ENCODE peak calls at places on chromosomes 3 and 15, in nine cellular contexts. U is uterus, B is stomach, H is tibial nerve, G is ovary, L is small intestine, Y is brain microvascular endothelial cell, K is GM23248, R is A549. J is an unnamed sample.

GRCh38 chr3:139016430-139017048 is 4.2 kb downstream of the PRR23B start:
- DNase-seq in L (peak; percentile 8), R (no peak), Y (no peak), G (no peak), H (no peak), K (peak; percentile 2), B (no peak), U (no peak), J (no peak)

GRCh38 chr3:24185738-24186384 is 240.8 kb downstream of the NR1D2 start:
- DNase-seq in Y (peak; percentile 43), U (peak; percentile 32), K (peak; percentile 81), G (peak; percentile 39), B (peak; percentile 37), H (no peak), R (peak; percentile 74), L (peak; percentile 39), J (no peak)

GRCh38 chr15:69758810-69759410 is 306.3 kb downstream of the RPLP1 start:
- DNase-seq in L (peak; percentile 70), H (no peak), B (peak; percentile 64), Y (peak; percentile 84), G (no peak), U (no peak), R (no peak), K (peak; percentile 22), J (peak; percentile 51)

GRCh38 chr3:120348065-120348980 is 831 bp downstream of the LRRC58 start:
- DNase-seq in L (peak; percentile 52), U (no peak), B (no peak), K (no peak), R (no peak), Y (no peak), H (peak; percentile 5), G (no peak), J (no peak)

GRCh38 chr3:190968616-190969015 is 106.1 kb upstream of the GMNC start:
- DNase-seq in L (no peak), G (no peak), K (no peak), H (no peak), B (no peak), Y (no peak), U (no peak), R (no peak), J (no peak)

GRCh38 chr3:124793054-124793740 is 62.9 kb downstream of the UMPS start:
- DNase-seq in L (no peak), Y (no peak), H (no peak), B (no peak), U (no peak), K (peak; percentile 56), G (no peak), R (no peak), J (no peak)

GRCh38 chr3:148697311-148698189 is at the start of gene AGTR1:
- DNase-seq in B (peak; percentile 28), Y (peak; percentile 69), H (peak; percentile 78), L (no peak), R (peak; percentile 38), U (peak; percentile 34), K (peak; percentile 68), G (peak; percentile 68), J (no peak)

GRCh38 chr3:171351676-171352075 is 108.5 kb downstream of the TNIK start:
- DNase-seq in K (peak; percentile 94), B (no peak), U (no peak), G (no peak), H (no peak), R (no peak), Y (peak; percentile 96), L (no peak), J (no peak)

GRCh38 chr3:62134061-62134496 is 239.3 kb downstream of the FEZF2 start:
- DNase-seq in Y (no peak), B (peak; percentile 67), H (peak; percentile 52), R (no peak), L (peak; percentile 53), K (peak; percentile 27), U (peak; percentile 38), G (no peak), J (no peak)

GRCh38 chr3:121552379-121552778 is 6.6 kb upstream of the POLQ start:
- DNase-seq in Y (no peak), H (no peak), B (no peak), R (no peak), L (no peak), K (peak; percentile 7), G (no peak), U (no peak), J (no peak)

GRCh38 chr3:65811050-65811766 is 227.5 kb downstream of the MAGI1 start:
- DNase-seq in U (no peak), G (no peak), Y (peak; percentile 74), B (no peak), K (peak; percentile 75), H (peak; percentile 12), R (no peak), L (no peak), J (no peak)

GRCh38 chr15:68763063-68763462 is 57.6 kb downstream of the ANP32A start:
- DNase-seq in R (no peak), K (no peak), H (no peak), U (no peak), L (no peak), G (no peak), B (no peak), Y (no peak), J (no peak)

GRCh38 chr3:129604223-129604941 is 2.1 kb downstream of the PLXND1 start:
- DNase-seq in Y (no peak), U (no peak), K (peak; percentile 23), L (no peak), B (no peak), H (no peak), G (no peak), R (no peak), J (no peak)
- H3K4me3 ChIP-seq in Y (peak overlapping the region; percentile 88), U (peak overlapping the region; percentile 57), K (peak overlapping the region; percentile 72), L (no peak overlapping the region), B (peak overlapping the region; percentile 61), H (peak overlapping the region; percentile 84), G (peak overlapping the region; percentile 44), R (peak overlapping the region; percentile 89), J (peak overlapping the region; percentile 78)

GRCh38 chr15:101528108-101528916 is 38.8 kb upstream of the PCSK6 start:
- DNase-seq in B (peak; percentile 68), H (peak; percentile 64), R (peak; percentile 63), U (peak; percentile 43), G (peak; percentile 71), Y (no peak), K (peak; percentile 16), L (peak; percentile 46), J (no peak)
- H3K27ac ChIP-seq in B (peak overlapping the region; percentile 74), H (no peak overlapping the region), R (peak overlapping the region; percentile 68), U (peak overlapping the region; percentile 43), G (peak overlapping the region; percentile 41), Y (no peak overlapping the region), K (no peak overlapping the region), L (peak overlapping the region; percentile 65), J (peak overlapping the region; percentile 78)

DNA sequence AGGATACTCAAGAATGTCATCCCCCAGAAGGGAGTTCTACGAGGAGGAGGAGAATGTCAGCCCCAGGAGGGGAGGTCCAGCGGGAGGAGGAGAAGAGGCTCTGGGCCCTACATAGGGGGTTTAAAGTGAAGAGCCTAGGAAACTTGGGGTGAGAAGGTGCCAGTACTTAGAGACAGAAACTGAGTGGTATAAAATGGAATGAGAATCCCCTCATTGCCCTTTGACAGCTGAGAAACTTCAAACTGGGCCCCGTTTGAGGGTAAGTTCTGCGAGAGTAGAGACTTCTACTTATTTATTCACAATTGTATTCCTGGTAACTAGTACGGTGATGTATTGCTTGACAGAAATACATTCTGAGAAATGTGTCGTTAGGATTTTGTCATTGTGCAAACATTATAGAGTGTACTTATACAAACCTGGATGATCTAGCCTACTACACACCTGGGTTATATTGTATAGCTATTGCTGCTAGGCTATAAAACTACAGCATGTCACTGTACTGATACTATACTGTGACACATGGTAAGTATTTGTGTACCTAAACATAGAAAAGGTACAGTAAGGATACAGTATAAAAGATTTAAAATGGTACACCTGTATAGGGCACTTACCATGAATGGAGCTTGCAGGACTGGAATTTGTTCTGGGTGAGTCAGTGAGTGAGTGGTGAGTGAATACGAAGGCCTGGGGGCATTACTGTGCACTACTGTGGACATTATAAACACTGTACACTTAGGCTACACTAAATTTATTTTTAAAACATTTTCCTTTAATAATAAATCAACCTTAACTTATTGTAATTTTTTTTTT is 62.0 kb downstream of the TSC22D2 start:
- DNase-seq in G (no peak), K (peak; percentile 63), R (peak; percentile 61), Y (peak; percentile 16), H (no peak), B (no peak), L (peak; percentile 35), U (no peak), J (no peak)
- H3K4me3 ChIP-seq in G (no peak overlapping the region), K (peak overlapping the region; percentile 43), R (peak overlapping the region; percentile 9), Y (no peak overlapping the region), H (no peak overlapping the region), B (no peak overlapping the region), L (no peak overlapping the region), U (no peak overlapping the region), J (no peak overlapping the region)

DNA sequence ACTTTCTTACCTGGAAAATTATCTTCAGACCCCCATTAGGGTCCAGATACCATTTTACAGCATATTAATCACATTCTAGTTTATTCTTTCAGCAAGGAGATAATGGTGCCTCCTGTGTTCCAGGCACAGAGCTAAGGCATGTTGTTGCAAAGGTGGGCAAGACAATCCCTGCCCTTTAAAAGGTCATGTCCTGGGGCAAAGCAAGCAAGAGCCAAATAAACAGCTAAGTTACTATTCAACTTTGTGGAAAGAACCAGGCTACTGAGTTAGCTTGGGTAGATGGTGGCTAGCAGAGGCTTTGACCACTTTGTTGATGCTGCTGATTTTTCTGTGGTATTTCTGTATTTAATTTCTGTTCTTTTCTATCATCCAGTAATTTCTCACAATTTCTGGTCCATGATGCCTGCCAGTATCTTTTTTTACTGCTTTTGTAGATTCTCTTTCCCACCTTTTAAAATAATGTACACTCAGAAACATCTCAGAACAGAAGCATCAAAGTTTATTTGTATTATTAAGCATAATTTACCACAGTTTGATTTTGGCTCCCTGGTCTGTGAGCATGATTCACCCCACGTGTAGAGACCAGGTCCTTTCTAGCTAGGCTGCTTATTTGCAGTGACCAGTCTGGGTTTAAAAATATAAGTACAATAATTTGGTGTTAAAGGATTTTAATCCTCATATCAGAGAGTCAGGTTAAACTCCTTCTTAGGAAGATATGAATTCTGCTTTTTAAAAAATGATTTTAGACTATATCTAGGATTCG is 71.5 kb downstream of the LRRC28 start:
- DNase-seq in B (no peak), R (peak; percentile 45), H (no peak), U (no peak), Y (no peak), K (peak; percentile 48), L (no peak), G (no peak), J (no peak)
- H3K27ac ChIP-seq in B (no peak overlapping the region), R (peak overlapping the region; percentile 87), H (no peak overlapping the region), U (no peak overlapping the region), Y (no peak overlapping the region), K (peak overlapping the region; percentile 95), L (no peak overlapping the region), G (no peak overlapping the region), J (no peak overlapping the region)

DNA sequence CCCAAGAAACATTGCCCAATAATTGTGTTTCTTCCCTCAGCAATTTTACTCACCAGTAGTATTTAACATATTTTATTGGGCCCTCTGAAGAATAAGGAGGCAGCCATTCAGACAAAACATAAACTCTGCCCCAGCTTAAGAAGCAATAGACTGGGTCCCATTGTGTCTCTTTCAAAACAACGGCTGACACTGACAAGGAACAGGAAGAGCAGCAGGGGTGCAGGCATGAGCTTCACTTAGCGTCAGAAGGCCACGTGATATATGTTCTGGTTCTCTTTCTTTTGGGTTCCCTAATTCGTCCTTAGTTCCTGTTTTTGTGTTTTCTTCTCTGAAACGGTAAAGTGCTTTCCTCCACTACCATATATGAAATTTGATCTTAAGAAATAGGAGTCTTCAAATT is 242.2 kb downstream of the FHIT start:
- DNase-seq in K (no peak), H (peak; percentile 24), R (no peak), G (no peak), B (no peak), L (no peak), Y (no peak), U (no peak), J (no peak)
- H3K4me3 ChIP-seq in K (no peak overlapping the region), H (no peak overlapping the region), R (no peak overlapping the region), G (no peak overlapping the region), B (no peak overlapping the region), L (no peak overlapping the region), Y (no peak overlapping the region), U (no peak overlapping the region), J (no peak overlapping the region)

GRCh38 chr3:167866321-167866720 is 130.8 kb downstream of the SERPINI1 start:
- DNase-seq in H (no peak), U (no peak), L (no peak), G (no peak), B (no peak), R (no peak), K (peak; percentile 15), Y (no peak), J (no peak)
- H3K27ac ChIP-seq in H (no peak overlapping the region), U (no peak overlapping the region), L (no peak overlapping the region), G (no peak overlapping the region), B (no peak overlapping the region), R (no peak overlapping the region), K (no peak overlapping the region), Y (no peak overlapping the region), J (no peak overlapping the region)

J was measured in dorsolateral prefrontal cortex.